ENCODE peak calls at places on chromosomes 7 and 10, in four cellular contexts. One of them, this sample, is unnamed.

GRCh38 chr10:12590682-12591642 is 241.6 kb downstream of the CAMK1D start:
- ATAC-seq in gastrocnemius medialis: no peak
- ATAC-seq in K562: no peak
- ATAC-seq in left ventricle myocardium superior: no peak
- ATAC-seq in this sample: no peak

GRCh38 chr10:30445716-30446115 is 11.7 kb downstream of the MAP3K8 start:
- ATAC-seq in gastrocnemius medialis: peak
- ATAC-seq in K562: no peak
- ATAC-seq in left ventricle myocardium superior: peak
- ATAC-seq in this sample: peak

GRCh38 chr7:128035712-128036111 is 4.5 kb upstream of the LRRC4 start:
- ATAC-seq in gastrocnemius medialis: no peak
- ATAC-seq in K562: peak
- ATAC-seq in left ventricle myocardium superior: no peak
- ATAC-seq in this sample: peak

GRCh38 chr10:6070647-6071046 is 8.5 kb upstream of the IL2RA start:
- ATAC-seq in gastrocnemius medialis: no peak
- ATAC-seq in K562: no peak
- ATAC-seq in left ventricle myocardium superior: no peak
- ATAC-seq in this sample: no peak

GRCh38 chr7:144468990-144469732 is 65.7 kb upstream of the NOBOX start:
- ATAC-seq in gastrocnemius medialis: no peak
- ATAC-seq in K562: no peak
- ATAC-seq in left ventricle myocardium superior: peak
- ATAC-seq in this sample: no peak

GRCh38 chr7:151566897-151567320 is 47.2 kb upstream of the RHEB start:
- ATAC-seq in gastrocnemius medialis: peak
- ATAC-seq in K562: peak
- ATAC-seq in left ventricle myocardium superior: peak
- ATAC-seq in this sample: peak

GRCh38 chr10:75469018-75469616 is 37.7 kb downstream of the LRMDA start:
- ATAC-seq in gastrocnemius medialis: peak
- ATAC-seq in K562: no peak
- ATAC-seq in left ventricle myocardium superior: peak
- ATAC-seq in this sample: peak

GRCh38 chr10:113292743-113293142 is 260.1 kb upstream of the HABP2 start:
- ATAC-seq in gastrocnemius medialis: no peak
- ATAC-seq in K562: no peak
- ATAC-seq in left ventricle myocardium superior: no peak
- ATAC-seq in this sample: no peak

GRCh38 chr7:450741-451140 is 68.9 kb downstream of the PDGFA start:
- ATAC-seq in gastrocnemius medialis: no peak
- ATAC-seq in K562: no peak
- ATAC-seq in left ventricle myocardium superior: no peak
- ATAC-seq in this sample: no peak

This sample was measured in SK-N-SH treated with all-trans-retinoic acid at 6 μM for 48 hours.